ENCODE peak calls at places on chromosomes 5 and 9, in ten cellular contexts. F is NCI-H1048; C is hepatocyte; H is stimulated activated CD4-positive, alpha-beta T cell treated with anti-CD3 and anti-CD28 coated beads, Interleukin-15, amount 100 ng/mL, for 1 hour; Q is NCI-H2107; S is MV-4-11; L is activated naive CD8-positive, alpha-beta T cell treated with anti-CD3 and anti-CD28 coated beads, Interleukin-2, amount 50 U/mL, for 24 hours; D is NB4; N is WTC11; G is naive thymus-derived CD4-positive, alpha-beta T cell. Z is an unnamed sample.

GRCh38 chr5:73649926-73650325 is 23.9 kb downstream of the ARHGEF28 start:
- DNase-seq in L (no peak), N (no peak), D (no peak), F (no peak), Q (no peak), G (no peak), S (no peak), C (no peak), H (no peak), Z (no peak)

GRCh38 chr9:126805546-126806262 is 864 bp downstream of the ZBTB43 start:
- DNase-seq in L (peak), D (peak), N (no peak), G (peak), S (peak), C (peak), H (peak), F (no peak), Q (peak), Z (no peak)

GRCh38 chr5:172740483-172741205 is 30.4 kb downstream of the DUSP1 start:
- DNase-seq in S (peak), D (no peak), F (no peak), L (no peak), G (no peak), C (peak), N (no peak), H (no peak), Q (no peak), Z (no peak)

GRCh38 chr5:28174691-28175090 is 1136.3 kb upstream of the CDH9 start:
- DNase-seq in N (no peak), H (no peak), C (no peak), Q (no peak), G (no peak), D (no peak), F (no peak), L (no peak), S (no peak), Z (no peak)

GRCh38 chr9:21096172-21096900 is 18.6 kb upstream of the IFNB1 start:
- DNase-seq in N (no peak), S (peak), G (peak), H (no peak), F (no peak), Q (peak), D (peak), C (no peak), L (peak), Z (no peak)

GRCh38 chr5:132797651-132798050 is 15.5 kb upstream of the SOWAHA start:
- DNase-seq in Q (no peak), D (no peak), G (no peak), C (no peak), S (no peak), L (no peak), F (no peak), H (no peak), N (no peak), Z (no peak)

GRCh38 chr9:109498195-109499060 is at the start of gene PTPN3:
- DNase-seq in F (no peak), D (no peak), S (no peak), G (no peak), Q (no peak), N (peak), L (no peak), H (no peak), C (peak), Z (no peak)

GRCh38 chr5:90285581-90285980 is 124.0 kb downstream of the CETN3 start:
- DNase-seq in F (no peak), H (no peak), N (no peak), D (no peak), Q (no peak), G (no peak), C (no peak), L (no peak), S (no peak), Z (no peak)

GRCh38 chr5:54753034-54753433 is 232.4 kb downstream of the ESM1 start:
- DNase-seq in G (no peak), S (peak), H (no peak), D (peak), N (no peak), C (no peak), L (no peak), Q (no peak), F (no peak), Z (no peak)

GRCh38 chr5:34490501-34491250 is 165.5 kb upstream of the RAI14 start:
- DNase-seq in G (no peak), C (no peak), S (no peak), F (no peak), H (no peak), N (peak), L (no peak), D (no peak), Q (peak), Z (no peak)

GRCh38 chr9:76292246-76292645 is 102.0 kb downstream of the RFK start:
- DNase-seq in N (no peak), F (no peak), C (no peak), Q (no peak), H (no peak), L (no peak), G (no peak), S (no peak), D (no peak), Z (no peak)

GRCh38 chr9:104300125-104300524 is 203.9 kb upstream of the OR13F1 start:
- DNase-seq in Q (no peak), D (no peak), H (no peak), N (no peak), C (no peak), L (no peak), F (no peak), S (no peak), G (no peak), Z (no peak)

GRCh38 chr9:76456202-76456926 is 2.6 kb upstream of the GCNT1 start:
- DNase-seq in S (peak), C (peak), D (peak), G (peak), H (no peak), Q (peak), L (no peak), F (no peak), N (peak), Z (no peak)

GRCh38 chr9:22840641-22841040 is 394.0 kb downstream of the DMRTA1 start:
- DNase-seq in C (no peak), D (no peak), G (no peak), Q (no peak), S (no peak), F (no peak), N (no peak), H (no peak), L (no peak), Z (no peak)

GRCh38 chr9:77893706-77894105 is 137.9 kb downstream of the GNAQ start:
- DNase-seq in C (no peak), F (no peak), D (no peak), G (no peak), H (no peak), Q (no peak), S (no peak), L (no peak), N (no peak), Z (no peak)

GRCh38 chr9:3569529-3569928 is 43.7 kb upstream of the RFX3 start:
- DNase-seq in S (no peak), L (no peak), C (no peak), H (no peak), G (no peak), Q (peak), D (no peak), N (no peak), F (no peak), Z (no peak)

GRCh38 chr5:138913773-138914172 is 38.6 kb upstream of the LRRTM2 start:
- DNase-seq in L (no peak), D (no peak), F (no peak), N (no peak), Q (no peak), G (no peak), H (no peak), S (no peak), C (no peak), Z (no peak)

GRCh38 chr9:20417695-20418094 is 204.6 kb downstream of the MLLT3 start:
- DNase-seq in F (no peak), D (no peak), H (no peak), Q (no peak), L (no peak), N (no peak), G (no peak), C (no peak), S (no peak), Z (no peak)

GRCh38 chr5:16992006-16992405 is 55.9 kb upstream of the MYO10 start:
- DNase-seq in N (no peak), Q (no peak), C (no peak), G (no peak), L (no peak), F (no peak), D (no peak), H (no peak), S (no peak), Z (no peak)

GRCh38 chr5:135013445-135013844 is 20.6 kb downstream of the PITX1 start:
- DNase-seq in H (no peak), L (no peak), C (no peak), N (no peak), D (no peak), G (no peak), F (no peak), Q (no peak), S (no peak), Z (no peak)

GRCh38 chr9:120363697-120364096 is 216.3 kb downstream of the CDK5RAP2 start:
- DNase-seq in Q (no peak), L (no peak), N (no peak), C (no peak), F (no peak), H (no peak), D (no peak), G (no peak), S (no peak), Z (no peak)

GRCh38 chr5:120538149-120538548 is 74.0 kb downstream of the PRR16 start:
- DNase-seq in Q (no peak), L (no peak), S (no peak), H (no peak), C (no peak), D (no peak), F (no peak), G (no peak), N (no peak), Z (no peak)

GRCh38 chr9:111438576-111439235 is 45.5 kb downstream of the ECPAS start:
- DNase-seq in C (no peak), S (no peak), Q (no peak), H (no peak), L (no peak), G (no peak), F (no peak), D (no peak), N (no peak), Z (no peak)

GRCh38 chr5:142680605-142681259 is 5.2 kb downstream of the FGF1 start:
- DNase-seq in H (no peak), F (no peak), Q (no peak), C (peak), D (no peak), G (no peak), N (no peak), S (no peak), L (no peak), Z (no peak)

GRCh38 chr9:111957856-111958631 is 61.4 kb downstream of the UGCG start:
- DNase-seq in Q (peak), C (peak), H (no peak), D (peak), S (peak), F (no peak), G (no peak), L (peak), N (no peak), Z (peak)

GRCh38 chr5:34929720-34930526 is 564 bp downstream of the DNAJC21 start:
- DNase-seq in H (peak), G (peak), Q (peak), F (peak), S (peak), L (peak), D (peak), N (peak), C (peak), Z (no peak)

GRCh38 chr5:158461240-158461854 is 602.4 kb upstream of the CLINT1 start:
- DNase-seq in F (no peak), H (no peak), L (no peak), S (no peak), Q (no peak), G (no peak), N (no peak), C (peak), D (no peak), Z (no peak)

GRCh38 chr5:159533197-159533596 is 202.9 kb upstream of the IL12B start:
- DNase-seq in D (no peak), G (no peak), S (no peak), F (no peak), C (peak), L (no peak), N (no peak), Q (no peak), H (no peak), Z (no peak)

GRCh38 chr9:18543406-18543965 is 69.5 kb downstream of the ADAMTSL1 start:
- DNase-seq in H (no peak), N (no peak), L (no peak), D (no peak), G (no peak), C (no peak), F (no peak), S (no peak), Q (no peak), Z (no peak)

GRCh38 chr9:70003786-70004185 is 39.9 kb upstream of the MAMDC2 start:
- DNase-seq in C (no peak), Q (no peak), F (no peak), S (no peak), D (no peak), H (no peak), G (no peak), L (no peak), N (no peak), Z (no peak)

GRCh38 chr9:6024035-6024554 is 8.7 kb upstream of the RANBP6 start:
- DNase-seq in H (no peak), D (peak), N (no peak), G (peak), F (no peak), Q (no peak), C (peak), L (peak), S (peak), Z (no peak)

GRCh38 chr5:139711067-139711851 is 63.1 kb downstream of the CXXC5 start:
- DNase-seq in G (peak), D (peak), F (no peak), S (peak), L (peak), H (peak), N (peak), C (peak), Q (no peak), Z (no peak)

GRCh38 chr5:96968614-96969013 is 32.7 kb downstream of the LNPEP start:
- DNase-seq in L (no peak), F (no peak), C (peak), H (no peak), G (no peak), D (no peak), Q (no peak), S (no peak), N (no peak), Z (no peak)

GRCh38 chr5:83608122-83608521 is 112.5 kb downstream of the HAPLN1 start:
- DNase-seq in F (no peak), H (no peak), N (peak), C (peak), Q (no peak), L (no peak), S (peak), D (peak), G (no peak), Z (no peak)

Z was measured in SK-N-MC.